ENCODE peak calls at places on chromosome 16, in six cellular contexts. One of them, this sample, is unnamed. For H3K36me3, the result is how much of the 10 kb centered on the place peaks cover.

GRCh38 chr16:50474138-50474537 is 74.1 kb upstream of the NKD1 start:
- DNase-seq in body of pancreas: no peak
- DNase-seq in HCT116: no peak
- DNase-seq in OCI-LY7: no peak
- DNase-seq in PC-3: no peak
- DNase-seq in psoas muscle: no peak
- DNase-seq in this sample: no peak

GRCh38 chr16:2511128-2511785 is 2.5 kb upstream of the ATP6V0C start:
- DNase-seq in OCI-LY7: no peak
- DNase-seq in HCT116: no peak
- DNase-seq in psoas muscle: peak
- DNase-seq in body of pancreas: peak
- DNase-seq in PC-3: no peak
- DNase-seq in this sample: peak

GRCh38 chr16:29007865-29008593 is 23.2 kb downstream of the LAT start:
- DNase-seq in PC-3: peak
- DNase-seq in psoas muscle: no peak
- DNase-seq in HCT116: no peak
- DNase-seq in body of pancreas: no peak
- DNase-seq in OCI-LY7: no peak
- DNase-seq in this sample: no peak

GRCh38 chr16:34078697-34079096 is 619.3 kb downstream of the TP53TG3F start:
- DNase-seq in psoas muscle: no peak
- DNase-seq in body of pancreas: no peak
- DNase-seq in OCI-LY7: no peak
- DNase-seq in HCT116: no peak
- DNase-seq in PC-3: no peak
- DNase-seq in this sample: no peak

GRCh38 chr16:26070595-26071170 is 378.9 kb downstream of the HS3ST4 start:
- DNase-seq in psoas muscle: no peak
- DNase-seq in HCT116: no peak
- DNase-seq in body of pancreas: no peak
- DNase-seq in PC-3: no peak
- DNase-seq in OCI-LY7: no peak
- DNase-seq in this sample: no peak

GRCh38 chr16:28561557-28562187 is 8.0 kb downstream of the SGF29 start:
- DNase-seq in HCT116: no peak
- DNase-seq in PC-3: no peak
- DNase-seq in psoas muscle: no peak
- DNase-seq in body of pancreas: no peak
- DNase-seq in OCI-LY7: no peak
- DNase-seq in this sample: no peak

GRCh38 chr16:716768-717325 is 1.9 kb downstream of the METRN start:
- DNase-seq in psoas muscle: no peak
- DNase-seq in PC-3: no peak
- DNase-seq in body of pancreas: no peak
- DNase-seq in HCT116: no peak
- DNase-seq in OCI-LY7: no peak
- DNase-seq in this sample: no peak

GRCh38 chr16:13108126-13108525 is 206.7 kb downstream of the SHISA9 start:
- DNase-seq in OCI-LY7: no peak
- DNase-seq in psoas muscle: no peak
- DNase-seq in PC-3: no peak
- DNase-seq in HCT116: no peak
- DNase-seq in body of pancreas: no peak
- DNase-seq in this sample: no peak

GRCh38 chr16:47848481-47849109 is 307.2 kb downstream of the ABCC12 start:
- DNase-seq in PC-3: peak
- DNase-seq in body of pancreas: peak
- DNase-seq in psoas muscle: no peak
- DNase-seq in HCT116: no peak
- DNase-seq in OCI-LY7: no peak
- DNase-seq in this sample: no peak

GRCh38 chr16:31371008-31371407 is 16.0 kb downstream of the ITGAX start:
- DNase-seq in body of pancreas: no peak
- DNase-seq in HCT116: no peak
- DNase-seq in OCI-LY7: no peak
- DNase-seq in PC-3: no peak
- DNase-seq in psoas muscle: no peak
- DNase-seq in this sample: no peak

GRCh38 chr16:1152123-1152638 is 725 bp upstream of the CACNA1H start:
- DNase-seq in PC-3: no peak
- DNase-seq in psoas muscle: no peak
- DNase-seq in body of pancreas: no peak
- DNase-seq in OCI-LY7: no peak
- DNase-seq in HCT116: no peak
- DNase-seq in this sample: no peak

GRCh38 chr16:85460252-85460982 is 152.7 kb upstream of the GSE1 start:
- DNase-seq in OCI-LY7: no peak
- DNase-seq in PC-3: no peak
- DNase-seq in body of pancreas: no peak
- DNase-seq in psoas muscle: no peak
- DNase-seq in HCT116: no peak
- DNase-seq in this sample: no peak

GRCh38 chr16:7366041-7366440 is 33.4 kb downstream of the RBFOX1 start:
- DNase-seq in body of pancreas: no peak
- DNase-seq in psoas muscle: peak
- DNase-seq in PC-3: no peak
- DNase-seq in HCT116: no peak
- DNase-seq in OCI-LY7: no peak
- DNase-seq in this sample: no peak

GRCh38 chr16:28042856-28043255 is 20.7 kb downstream of the GSG1L start:
- DNase-seq in PC-3: no peak
- DNase-seq in body of pancreas: no peak
- DNase-seq in OCI-LY7: no peak
- DNase-seq in psoas muscle: no peak
- DNase-seq in HCT116: no peak
- DNase-seq in this sample: no peak

GRCh38 chr16:30902070-30902972 is 5.9 kb downstream of the CTF1 start:
- DNase-seq in HCT116: no peak
- DNase-seq in psoas muscle: peak
- DNase-seq in OCI-LY7: no peak
- DNase-seq in PC-3: peak
- DNase-seq in body of pancreas: peak
- DNase-seq in this sample: no peak

GRCh38 chr16:29686740-29687327 is 7.9 kb downstream of the QPRT start:
- DNase-seq in psoas muscle: no peak
- DNase-seq in PC-3: no peak
- DNase-seq in HCT116: no peak
- DNase-seq in body of pancreas: no peak
- DNase-seq in OCI-LY7: no peak
- DNase-seq in this sample: no peak

GRCh38 chr16:106623-107324 is 28.7 kb downstream of the MPG start:
- DNase-seq in psoas muscle: no peak
- DNase-seq in body of pancreas: peak
- DNase-seq in OCI-LY7: peak
- DNase-seq in HCT116: peak
- DNase-seq in PC-3: peak
- DNase-seq in this sample: no peak

GRCh38 chr16:89842471-89843408 is 14.5 kb downstream of the SPIRE2 start:
- DNase-seq in psoas muscle: no peak
- DNase-seq in body of pancreas: no peak
- DNase-seq in OCI-LY7: no peak
- DNase-seq in HCT116: no peak
- DNase-seq in PC-3: peak
- DNase-seq in this sample: no peak

GRCh38 chr16:30474684-30475083 is 2.1 kb downstream of the ITGAL start:
- DNase-seq in PC-3: no peak
- DNase-seq in OCI-LY7: no peak
- DNase-seq in HCT116: no peak
- DNase-seq in body of pancreas: no peak
- DNase-seq in psoas muscle: no peak
- DNase-seq in this sample: no peak

GRCh38 chr16:17354121-17354750 is 116.5 kb downstream of the XYLT1 start:
- DNase-seq in psoas muscle: no peak
- DNase-seq in PC-3: no peak
- DNase-seq in OCI-LY7: no peak
- DNase-seq in body of pancreas: no peak
- DNase-seq in HCT116: no peak
- DNase-seq in this sample: no peak

GRCh38 chr16:54928421-54929089 is 2.1 kb upstream of the IRX5 start:
- DNase-seq in OCI-LY7: peak
- DNase-seq in PC-3: no peak
- DNase-seq in HCT116: no peak
- DNase-seq in body of pancreas: peak
- DNase-seq in psoas muscle: peak
- DNase-seq in this sample: no peak

GRCh38 chr16:23316232-23316631 is 14.1 kb downstream of the SCNN1B start:
- DNase-seq in psoas muscle: no peak
- DNase-seq in body of pancreas: no peak
- DNase-seq in OCI-LY7: no peak
- DNase-seq in HCT116: no peak
- DNase-seq in PC-3: no peak
- DNase-seq in this sample: no peak

GRCh38 chr16:62870554-62870953 is 834.3 kb upstream of the CDH8 start:
- DNase-seq in body of pancreas: no peak
- DNase-seq in PC-3: no peak
- DNase-seq in psoas muscle: no peak
- DNase-seq in HCT116: no peak
- DNase-seq in OCI-LY7: no peak
- DNase-seq in this sample: no peak

GRCh38 chr16:62872339-62872738 is 836.1 kb upstream of the CDH8 start:
- DNase-seq in body of pancreas: no peak
- DNase-seq in OCI-LY7: no peak
- DNase-seq in psoas muscle: no peak
- DNase-seq in HCT116: no peak
- DNase-seq in PC-3: no peak
- DNase-seq in this sample: no peak

DNA sequence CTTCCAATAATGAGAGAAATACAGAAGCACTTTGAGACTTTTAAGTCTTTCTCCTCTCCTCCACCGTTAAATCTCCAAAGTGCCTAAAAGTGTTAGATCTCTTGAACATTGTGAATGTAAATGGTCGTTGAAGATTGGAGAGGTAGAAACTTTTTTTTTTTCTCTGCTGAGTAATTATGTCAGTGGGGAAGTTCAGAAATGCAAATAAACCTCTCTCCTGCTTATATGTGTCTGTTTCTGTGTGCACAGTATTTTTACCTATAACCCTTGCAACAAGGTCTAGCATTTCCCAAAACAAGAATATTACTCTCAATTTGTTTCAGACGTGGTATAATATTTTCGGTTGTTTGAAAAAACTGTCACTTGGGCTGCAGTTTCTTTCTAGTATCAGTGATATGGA is 833.6 kb upstream of the CDH8 start:
- DNase-seq in body of pancreas: no peak
- DNase-seq in psoas muscle: no peak
- DNase-seq in OCI-LY7: no peak
- DNase-seq in PC-3: no peak
- DNase-seq in HCT116: no peak
- DNase-seq in this sample: no peak
- TF ChIP-seq CTCF in body of pancreas: no peak
- TF ChIP-seq CTCF in psoas muscle: no peak
- TF ChIP-seq CTCF in OCI-LY7: no peak
- TF ChIP-seq CTCF in PC-3: no peak
- TF ChIP-seq CTCF in HCT116: no peak
- TF ChIP-seq CTCF in this sample: no peak

GRCh38 chr16:66609139-66609510 is 4.6 kb downstream of the CMTM3 start:
- DNase-seq in body of pancreas: no peak
- DNase-seq in psoas muscle: no peak
- DNase-seq in HCT116: no peak
- DNase-seq in PC-3: no peak
- DNase-seq in OCI-LY7: no peak
- DNase-seq in this sample: no peak
- H3K36me3 ChIP-seq in body of pancreas: under half
- H3K36me3 ChIP-seq in psoas muscle: under half
- H3K36me3 ChIP-seq in HCT116: under half
- H3K36me3 ChIP-seq in PC-3: under half
- H3K36me3 ChIP-seq in OCI-LY7: under half
- H3K36me3 ChIP-seq in this sample: under half

DNA sequence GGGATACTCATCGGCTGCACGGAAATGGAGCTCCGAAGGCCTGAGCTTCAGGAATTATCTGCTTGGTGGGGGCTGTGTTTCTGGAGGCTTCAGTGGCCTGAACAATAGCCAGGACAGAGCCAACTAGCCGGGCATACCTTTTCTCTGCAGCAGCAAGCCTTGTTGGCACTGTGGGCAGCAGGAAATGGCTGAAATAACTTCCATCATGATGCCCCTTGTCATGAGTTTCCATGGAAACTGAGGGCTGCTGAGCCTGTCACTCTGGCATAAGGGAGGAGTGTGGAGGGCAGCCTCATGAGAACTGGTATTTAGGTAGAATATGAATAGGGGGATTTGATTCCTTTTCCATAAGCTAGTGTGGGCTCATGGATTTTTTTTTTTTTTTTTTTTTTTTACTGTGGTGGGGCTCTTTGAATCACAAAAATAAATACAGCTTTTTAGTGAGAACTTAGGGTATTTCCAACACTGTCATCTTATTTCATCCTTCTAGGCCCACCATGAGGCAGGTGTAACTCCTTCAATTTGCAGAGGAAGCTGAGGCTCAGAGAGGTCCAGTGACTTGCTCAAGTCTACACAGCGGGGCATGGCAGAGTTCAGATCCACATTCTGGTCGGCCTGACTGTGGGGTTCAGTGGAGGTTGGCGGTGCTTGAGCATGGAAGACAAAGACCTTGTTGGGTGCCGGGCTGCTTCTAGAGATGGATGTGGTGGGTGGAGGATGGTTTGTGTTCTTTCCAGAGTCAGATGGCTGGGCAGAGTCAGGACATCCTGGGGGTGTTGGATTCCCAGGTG is 39.6 kb downstream of the PLCG2 start:
- DNase-seq in body of pancreas: no peak
- DNase-seq in PC-3: no peak
- DNase-seq in OCI-LY7: no peak
- DNase-seq in HCT116: no peak
- DNase-seq in psoas muscle: no peak
- DNase-seq in this sample: no peak
- H3K27ac ChIP-seq in body of pancreas: no peak
- H3K27ac ChIP-seq in PC-3: no peak
- H3K27ac ChIP-seq in OCI-LY7: peak
- H3K27ac ChIP-seq in HCT116: no peak
- H3K27ac ChIP-seq in psoas muscle: no peak
- H3K27ac ChIP-seq in this sample: no peak

DNA sequence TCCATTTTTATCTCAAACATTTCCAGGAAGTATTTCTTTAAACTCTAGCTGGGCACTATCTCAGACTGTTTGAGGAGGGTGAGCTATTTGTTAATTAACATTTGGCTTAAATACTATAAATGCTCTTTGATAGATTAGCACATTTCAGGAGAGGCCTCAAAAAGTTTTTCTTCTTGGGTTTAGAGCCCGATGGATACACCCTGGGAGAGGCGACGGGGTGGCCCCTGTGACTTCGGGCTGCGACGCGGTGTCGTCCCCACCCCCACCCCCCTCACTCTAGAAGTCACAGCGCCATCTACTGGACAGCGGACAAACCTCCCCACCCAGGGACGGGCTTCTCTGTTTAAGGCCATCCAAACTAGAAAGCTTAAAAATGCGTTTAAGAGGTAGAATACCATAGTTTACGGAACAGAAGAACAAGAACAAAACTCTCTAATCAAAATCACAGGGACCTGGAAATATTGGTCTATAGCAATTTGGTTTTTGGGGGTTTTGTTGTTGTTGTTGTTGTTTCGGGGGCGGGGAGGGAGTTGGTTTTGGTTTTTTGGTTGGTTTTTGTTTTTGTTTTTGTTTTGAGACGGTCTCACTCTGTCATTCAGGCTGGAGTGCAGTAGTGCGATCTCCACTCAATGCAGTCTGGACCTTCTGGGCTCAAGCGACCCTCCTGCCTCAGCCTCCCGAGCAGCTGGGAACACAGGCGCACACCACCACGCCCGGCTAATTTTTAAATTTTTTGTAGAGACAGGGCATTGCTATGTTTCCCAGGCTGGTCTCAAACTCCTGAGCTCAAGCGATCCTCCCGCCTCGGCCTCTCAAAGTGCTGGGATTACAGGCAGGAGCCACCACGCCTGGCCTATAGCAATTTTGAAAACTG is 254.4 kb downstream of the C16orf95 start:
- DNase-seq in PC-3: peak
- DNase-seq in body of pancreas: peak
- DNase-seq in OCI-LY7: peak
- DNase-seq in psoas muscle: peak
- DNase-seq in HCT116: peak
- DNase-seq in this sample: peak
- TF ChIP-seq CTCF in PC-3: peak
- TF ChIP-seq CTCF in body of pancreas: peak
- TF ChIP-seq CTCF in OCI-LY7: peak
- TF ChIP-seq CTCF in psoas muscle: peak
- TF ChIP-seq CTCF in HCT116: peak
- TF ChIP-seq CTCF in this sample: peak

This sample was measured in right atrium auricular region.